ENCODE peak calls at places on chromosomes 13 and 19, in seven cellular contexts. G is psoas muscle, W is NCI-H187, E is HT1080, V is activated gamma-delta T cell treated with Interleukin-2 at 50 U/mL for 16 hours, N is nucleus accumbens, T is uterus. Q is an unnamed sample.
A peak's percentile ranks its signal among the peaks of the same experiment; 100 is the strongest.

GRCh38 chr19:30254214-30254613 is 118.0 kb upstream of the ZNF536 start:
- DNase-seq in G (no peak), W (no peak), E (no peak), V (no peak), N (no peak), T (no peak), Q (no peak)

GRCh38 chr13:35767256-35767981 is 290.9 kb upstream of the MAB21L1 start:
- DNase-seq in G (no peak), W (no peak), E (no peak), V (no peak), N (no peak), T (no peak), Q (no peak)

GRCh38 chr19:13060233-13060963 is 42.3 kb downstream of the LYL1 start:
- DNase-seq in G (no peak), W (no peak), E (peak; percentile 58), V (no peak), N (peak; percentile 39), T (peak; percentile 65), Q (no peak)

GRCh38 chr19:18731562-18732008 is 48.1 kb downstream of the CRTC1 start:
- DNase-seq in G (no peak), W (no peak), E (no peak), V (no peak), N (no peak), T (no peak), Q (no peak)

GRCh38 chr19:1154731-1155351 is 19.2 kb downstream of the SBNO2 start:
- DNase-seq in G (peak; percentile 95), W (no peak), E (no peak), V (no peak), N (no peak), T (peak; percentile 91), Q (peak; percentile 94)

GRCh38 chr13:25196971-25197370 is 24.9 kb upstream of the AMER2 start:
- DNase-seq in G (no peak), W (peak; percentile 1), E (no peak), V (no peak), N (no peak), T (no peak), Q (no peak)

GRCh38 chr13:53005631-53006030 is 23.0 kb upstream of the OLFM4 start:
- DNase-seq in G (no peak), W (peak; percentile 76), E (no peak), V (no peak), N (no peak), T (no peak), Q (no peak)

GRCh38 chr13:33112745-33113144 is 96.5 kb downstream of the KL start:
- DNase-seq in G (no peak), W (no peak), E (no peak), V (no peak), N (no peak), T (no peak), Q (no peak)

Q was measured in gastrocnemius medialis.